ENCODE peak calls at places on chromosomes 4 and X, in seven cellular contexts. One of them, this sample, is unnamed.

GRCh38 chrX:41707218-41707617 is 16.8 kb upstream of the GPR82 start:
- DNase-seq in A549: no peak
- DNase-seq in HFF-Myc: no peak
- DNase-seq in CD8-positive, alpha-beta T cell: no peak
- DNase-seq in cardiac fibroblast: no peak
- DNase-seq in fibroblast of mammary gland: no peak
- DNase-seq in AG04450: no peak
- DNase-seq in this sample: no peak

GRCh38 chrX:49003696-49004095 is 1.6 kb upstream of the GRIPAP1 start:
- DNase-seq in A549: no peak
- DNase-seq in HFF-Myc: no peak
- DNase-seq in CD8-positive, alpha-beta T cell: no peak
- DNase-seq in cardiac fibroblast: no peak
- DNase-seq in fibroblast of mammary gland: no peak
- DNase-seq in AG04450: no peak
- DNase-seq in this sample: no peak

GRCh38 chr4:155818639-155819038 is 47.4 kb downstream of the ASIC5 start:
- DNase-seq in A549: no peak
- DNase-seq in HFF-Myc: no peak
- DNase-seq in CD8-positive, alpha-beta T cell: no peak
- DNase-seq in cardiac fibroblast: peak; percentile 8
- DNase-seq in fibroblast of mammary gland: no peak
- DNase-seq in AG04450: no peak
- DNase-seq in this sample: no peak

GRCh38 chr4:30714408-30715031 is 5.6 kb upstream of the PCDH7 start:
- DNase-seq in A549: peak; percentile 45
- DNase-seq in HFF-Myc: peak; percentile 25
- DNase-seq in CD8-positive, alpha-beta T cell: no peak
- DNase-seq in cardiac fibroblast: peak; percentile 72
- DNase-seq in fibroblast of mammary gland: peak; percentile 55
- DNase-seq in AG04450: no peak
- DNase-seq in this sample: no peak

GRCh38 chr4:153969542-153969941 is 180.7 kb upstream of the SFRP2 start:
- DNase-seq in A549: no peak
- DNase-seq in HFF-Myc: no peak
- DNase-seq in CD8-positive, alpha-beta T cell: no peak
- DNase-seq in cardiac fibroblast: no peak
- DNase-seq in fibroblast of mammary gland: peak; percentile 71
- DNase-seq in AG04450: no peak
- DNase-seq in this sample: no peak

GRCh38 chr4:1309261-1310010 is 19.7 kb downstream of the MAEA start:
- DNase-seq in A549: no peak
- DNase-seq in HFF-Myc: peak; percentile 83
- DNase-seq in CD8-positive, alpha-beta T cell: peak; percentile 39
- DNase-seq in cardiac fibroblast: peak; percentile 90
- DNase-seq in fibroblast of mammary gland: peak; percentile 93
- DNase-seq in AG04450: peak; percentile 84
- DNase-seq in this sample: peak; percentile 89

GRCh38 chrX:100368167-100368566 is 41.9 kb downstream of the PCDH19 start:
- DNase-seq in A549: peak; percentile 22
- DNase-seq in HFF-Myc: no peak
- DNase-seq in CD8-positive, alpha-beta T cell: no peak
- DNase-seq in cardiac fibroblast: peak; percentile 11
- DNase-seq in fibroblast of mammary gland: peak; percentile 6
- DNase-seq in AG04450: no peak
- DNase-seq in this sample: peak; percentile 12

GRCh38 chr4:100986360-100986868 is 360.9 kb downstream of the PPP3CA start:
- DNase-seq in A549: no peak
- DNase-seq in HFF-Myc: no peak
- DNase-seq in CD8-positive, alpha-beta T cell: no peak
- DNase-seq in cardiac fibroblast: peak; percentile 21
- DNase-seq in fibroblast of mammary gland: peak; percentile 41
- DNase-seq in AG04450: no peak
- DNase-seq in this sample: no peak

GRCh38 chr4:157225096-157225495 is 4.6 kb downstream of the GRIA2 start:
- DNase-seq in A549: no peak
- DNase-seq in HFF-Myc: no peak
- DNase-seq in CD8-positive, alpha-beta T cell: no peak
- DNase-seq in cardiac fibroblast: no peak
- DNase-seq in fibroblast of mammary gland: no peak
- DNase-seq in AG04450: no peak
- DNase-seq in this sample: no peak

GRCh38 chrX:127459784-127460183 is 592.4 kb downstream of the ACTRT1 start:
- DNase-seq in A549: no peak
- DNase-seq in HFF-Myc: no peak
- DNase-seq in CD8-positive, alpha-beta T cell: no peak
- DNase-seq in cardiac fibroblast: no peak
- DNase-seq in fibroblast of mammary gland: no peak
- DNase-seq in AG04450: no peak
- DNase-seq in this sample: no peak

GRCh38 chr4:87839309-87839946 is 6.7 kb downstream of the MEPE start:
- DNase-seq in A549: peak; percentile 34
- DNase-seq in HFF-Myc: no peak
- DNase-seq in CD8-positive, alpha-beta T cell: no peak
- DNase-seq in cardiac fibroblast: peak; percentile 65
- DNase-seq in fibroblast of mammary gland: peak; percentile 56
- DNase-seq in AG04450: peak; percentile 11
- DNase-seq in this sample: peak; percentile 31

GRCh38 chrX:155888139-155888538 is 7.0 kb downstream of the VAMP7 start:
- DNase-seq in A549: peak; percentile 60
- DNase-seq in HFF-Myc: peak; percentile 62
- DNase-seq in CD8-positive, alpha-beta T cell: no peak
- DNase-seq in cardiac fibroblast: peak; percentile 84
- DNase-seq in fibroblast of mammary gland: peak; percentile 70
- DNase-seq in AG04450: peak; percentile 62
- DNase-seq in this sample: no peak

GRCh38 chr4:84956014-84956413 is 10.5 kb downstream of the WDFY3 start:
- DNase-seq in A549: no peak
- DNase-seq in HFF-Myc: no peak
- DNase-seq in CD8-positive, alpha-beta T cell: no peak
- DNase-seq in cardiac fibroblast: no peak
- DNase-seq in fibroblast of mammary gland: no peak
- DNase-seq in AG04450: no peak
- DNase-seq in this sample: no peak

GRCh38 chr4:21507439-21507838 is 441.1 kb downstream of the KCNIP4 start:
- DNase-seq in A549: peak; percentile 6
- DNase-seq in HFF-Myc: no peak
- DNase-seq in CD8-positive, alpha-beta T cell: no peak
- DNase-seq in cardiac fibroblast: peak; percentile 33
- DNase-seq in fibroblast of mammary gland: peak; percentile 36
- DNase-seq in AG04450: no peak
- DNase-seq in this sample: no peak

GRCh38 chrX:45134775-45135174 is 65.9 kb downstream of the DIPK2B start:
- DNase-seq in A549: no peak
- DNase-seq in HFF-Myc: no peak
- DNase-seq in CD8-positive, alpha-beta T cell: no peak
- DNase-seq in cardiac fibroblast: no peak
- DNase-seq in fibroblast of mammary gland: no peak
- DNase-seq in AG04450: no peak
- DNase-seq in this sample: no peak

GRCh38 chrX:85992811-85993229 is 54.5 kb downstream of the CHM start:
- DNase-seq in A549: no peak
- DNase-seq in HFF-Myc: no peak
- DNase-seq in CD8-positive, alpha-beta T cell: no peak
- DNase-seq in cardiac fibroblast: peak; percentile 57
- DNase-seq in fibroblast of mammary gland: peak; percentile 47
- DNase-seq in AG04450: no peak
- DNase-seq in this sample: no peak

GRCh38 chr4:58658701-58659100 is 1548.5 kb upstream of the IGFBP7 start:
- DNase-seq in A549: no peak
- DNase-seq in HFF-Myc: no peak
- DNase-seq in CD8-positive, alpha-beta T cell: no peak
- DNase-seq in cardiac fibroblast: no peak
- DNase-seq in fibroblast of mammary gland: no peak
- DNase-seq in AG04450: no peak
- DNase-seq in this sample: no peak

GRCh38 chrX:119791437-119792231 is at the start of gene RPL39:
- DNase-seq in A549: peak; percentile 93
- DNase-seq in HFF-Myc: peak; percentile 61
- DNase-seq in CD8-positive, alpha-beta T cell: peak; percentile 60
- DNase-seq in cardiac fibroblast: peak; percentile 91
- DNase-seq in fibroblast of mammary gland: peak; percentile 88
- DNase-seq in AG04450: peak; percentile 55
- DNase-seq in this sample: peak; percentile 80

GRCh38 chrX:129777218-129777768 is 2.5 kb upstream of the SASH3 start:
- DNase-seq in A549: no peak
- DNase-seq in HFF-Myc: no peak
- DNase-seq in CD8-positive, alpha-beta T cell: peak; percentile 58
- DNase-seq in cardiac fibroblast: no peak
- DNase-seq in fibroblast of mammary gland: no peak
- DNase-seq in AG04450: no peak
- DNase-seq in this sample: peak; percentile 54

GRCh38 chr4:147678796-147679549 is 5.0 kb downstream of the PRMT9 start:
- DNase-seq in A549: peak; percentile 17
- DNase-seq in HFF-Myc: no peak
- DNase-seq in CD8-positive, alpha-beta T cell: no peak
- DNase-seq in cardiac fibroblast: no peak
- DNase-seq in fibroblast of mammary gland: peak; percentile 49
- DNase-seq in AG04450: no peak
- DNase-seq in this sample: no peak

GRCh38 chr4:158253350-158253980 is 43.2 kb downstream of the TMEM144 start:
- DNase-seq in A549: peak; percentile 39
- DNase-seq in HFF-Myc: peak; percentile 31
- DNase-seq in CD8-positive, alpha-beta T cell: no peak
- DNase-seq in cardiac fibroblast: peak; percentile 79
- DNase-seq in fibroblast of mammary gland: peak; percentile 67
- DNase-seq in AG04450: peak; percentile 18
- DNase-seq in this sample: peak; percentile 38
- TF ChIP-seq CTCF in A549: peak; percentile 49
- TF ChIP-seq CTCF in HFF-Myc: peak; percentile 61
- TF ChIP-seq CTCF in CD8-positive, alpha-beta T cell: peak; percentile 46
- TF ChIP-seq CTCF in cardiac fibroblast: peak; percentile 63
- TF ChIP-seq CTCF in fibroblast of mammary gland: peak; percentile 73
- TF ChIP-seq CTCF in AG04450: peak; percentile 73
- TF ChIP-seq CTCF in this sample: peak; percentile 72

GRCh38 chr4:8938623-8939022 is 67.0 kb upstream of the HMX1 start:
- DNase-seq in A549: no peak
- DNase-seq in HFF-Myc: no peak
- DNase-seq in CD8-positive, alpha-beta T cell: no peak
- DNase-seq in cardiac fibroblast: no peak
- DNase-seq in fibroblast of mammary gland: no peak
- DNase-seq in AG04450: no peak
- DNase-seq in this sample: no peak

GRCh38 chr4:8939160-8939855 is 67.7 kb upstream of the HMX1 start:
- DNase-seq in A549: no peak
- DNase-seq in HFF-Myc: no peak
- DNase-seq in CD8-positive, alpha-beta T cell: no peak
- DNase-seq in cardiac fibroblast: no peak
- DNase-seq in fibroblast of mammary gland: no peak
- DNase-seq in AG04450: no peak
- DNase-seq in this sample: no peak

GRCh38 chr4:8938137-8938536 is 66.5 kb upstream of the HMX1 start:
- DNase-seq in A549: no peak
- DNase-seq in HFF-Myc: no peak
- DNase-seq in CD8-positive, alpha-beta T cell: no peak
- DNase-seq in cardiac fibroblast: no peak
- DNase-seq in fibroblast of mammary gland: no peak
- DNase-seq in AG04450: no peak
- DNase-seq in this sample: no peak

GRCh38 chr4:8939887-8940742 is 68.5 kb upstream of the HMX1 start:
- DNase-seq in A549: no peak
- DNase-seq in HFF-Myc: no peak
- DNase-seq in CD8-positive, alpha-beta T cell: no peak
- DNase-seq in cardiac fibroblast: no peak
- DNase-seq in fibroblast of mammary gland: no peak
- DNase-seq in AG04450: no peak
- DNase-seq in this sample: no peak

DNA sequence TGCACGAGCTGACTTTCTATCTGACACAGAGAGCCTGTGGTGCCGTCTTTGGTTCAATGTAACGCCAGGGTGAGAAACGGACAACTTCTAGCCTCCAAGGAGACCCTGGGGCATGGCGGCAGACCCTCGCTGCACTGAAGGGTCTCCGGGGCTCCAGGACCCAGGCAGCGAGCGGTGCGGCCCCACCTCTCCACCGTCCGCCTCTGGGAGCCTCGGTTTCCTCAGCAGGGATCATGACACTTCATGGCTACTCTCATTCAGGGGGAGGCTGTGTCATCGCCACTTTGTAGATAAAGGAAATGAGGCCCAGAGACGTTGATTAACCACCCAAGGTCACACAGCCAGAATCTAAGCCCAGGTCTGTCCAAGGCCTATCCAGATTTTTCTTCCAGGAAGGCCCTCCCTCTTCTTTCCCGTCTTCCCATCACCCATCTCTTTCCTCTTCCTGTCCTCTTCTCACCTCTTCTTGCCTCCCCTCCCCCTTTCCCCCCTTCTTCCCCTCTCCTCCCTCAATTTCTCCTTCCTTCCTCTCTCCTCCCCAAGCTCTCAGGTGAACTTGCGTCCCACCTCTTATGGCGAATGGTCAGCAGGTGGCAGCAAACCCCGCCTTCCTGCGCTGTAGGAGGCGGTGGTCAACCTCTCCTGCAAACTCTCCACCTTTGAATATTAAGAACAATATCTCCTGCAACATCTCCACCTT is 69.3 kb upstream of the HMX1 start:
- DNase-seq in A549: peak; percentile 17
- DNase-seq in HFF-Myc: no peak
- DNase-seq in CD8-positive, alpha-beta T cell: no peak
- DNase-seq in cardiac fibroblast: no peak
- DNase-seq in fibroblast of mammary gland: no peak
- DNase-seq in AG04450: no peak
- DNase-seq in this sample: no peak
- TF ChIP-seq CTCF in A549: peak; percentile 22
- TF ChIP-seq CTCF in HFF-Myc: peak; percentile 8
- TF ChIP-seq CTCF in CD8-positive, alpha-beta T cell: no peak
- TF ChIP-seq CTCF in cardiac fibroblast: no peak
- TF ChIP-seq CTCF in fibroblast of mammary gland: no peak
- TF ChIP-seq CTCF in AG04450: no peak
- TF ChIP-seq CTCF in this sample: peak; percentile 7

GRCh38 chr4:41963105-41963504 is 18.5 kb upstream of the DCAF4L1 start:
- DNase-seq in A549: no peak
- DNase-seq in HFF-Myc: no peak
- DNase-seq in CD8-positive, alpha-beta T cell: no peak
- DNase-seq in cardiac fibroblast: peak; percentile 46
- DNase-seq in fibroblast of mammary gland: peak; percentile 30
- DNase-seq in AG04450: no peak
- DNase-seq in this sample: no peak
- TF ChIP-seq CTCF in A549: no peak
- TF ChIP-seq CTCF in HFF-Myc: no peak
- TF ChIP-seq CTCF in CD8-positive, alpha-beta T cell: peak; percentile 39
- TF ChIP-seq CTCF in cardiac fibroblast: peak; percentile 31
- TF ChIP-seq CTCF in fibroblast of mammary gland: peak; percentile 26
- TF ChIP-seq CTCF in AG04450: peak; percentile 46
- TF ChIP-seq CTCF in this sample: no peak

GRCh38 chr4:122203407-122203806 is 51.3 kb downstream of the BLTP1 start:
- DNase-seq in A549: no peak
- DNase-seq in HFF-Myc: no peak
- DNase-seq in CD8-positive, alpha-beta T cell: no peak
- DNase-seq in cardiac fibroblast: no peak
- DNase-seq in fibroblast of mammary gland: no peak
- DNase-seq in AG04450: no peak
- DNase-seq in this sample: no peak

DNA sequence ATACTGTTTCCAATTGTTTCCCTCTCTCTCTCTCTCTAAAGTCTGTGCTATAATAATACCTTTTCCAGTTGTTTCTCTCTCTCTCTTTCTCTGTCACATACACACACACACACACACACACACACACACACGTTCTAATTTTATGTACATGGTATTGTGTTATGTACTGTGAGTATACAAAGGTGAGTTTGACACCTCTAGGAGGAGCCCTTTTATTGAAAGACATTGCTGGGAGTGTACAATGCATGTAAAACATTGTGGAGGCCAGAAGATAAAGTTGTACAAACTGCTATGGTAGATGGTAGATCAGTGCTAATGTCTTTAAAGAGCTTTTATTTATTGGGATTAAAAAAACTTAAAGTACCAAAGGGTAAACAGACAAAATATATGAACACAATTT is 53.6 kb downstream of the BLTP1 start:
- DNase-seq in A549: peak; percentile 10
- DNase-seq in HFF-Myc: no peak
- DNase-seq in CD8-positive, alpha-beta T cell: no peak
- DNase-seq in cardiac fibroblast: no peak
- DNase-seq in fibroblast of mammary gland: no peak
- DNase-seq in AG04450: no peak
- DNase-seq in this sample: no peak
- TF ChIP-seq CTCF in A549: peak; percentile 8
- TF ChIP-seq CTCF in HFF-Myc: no peak
- TF ChIP-seq CTCF in CD8-positive, alpha-beta T cell: no peak
- TF ChIP-seq CTCF in cardiac fibroblast: no peak
- TF ChIP-seq CTCF in fibroblast of mammary gland: no peak
- TF ChIP-seq CTCF in AG04450: no peak
- TF ChIP-seq CTCF in this sample: peak; percentile 15

This sample was measured in GM10248.